ENCODE peak calls at places on chromosomes 12 and 14, in seven cellular contexts. U is BJ; Y is H7; K is lung; J is naive thymus-derived CD4-positive, alpha-beta T cell; O is MG63; B is fibroblast of mammary gland. Q is an unnamed sample.
A peak's percentile ranks its signal among the peaks of the same experiment; 100 is the strongest.

GRCh38 chr12:47360771-47361388 is 281.1 kb upstream of the AMIGO2 start:
- DNase-seq in U (no peak), Y (no peak), K (no peak), J (peak; percentile 78), O (no peak), B (no peak), Q (no peak)

GRCh38 chr14:49634547-49635334 is at the start of gene DNAAF2:
- DNase-seq in U (no peak), Y (peak; percentile 81), K (peak; percentile 55), J (peak; percentile 83), O (peak; percentile 50), B (peak; percentile 73), Q (no peak)

GRCh38 chr12:105343836-105344235 is 13.3 kb downstream of the C12orf75 start:
- DNase-seq in U (no peak), Y (no peak), K (no peak), J (no peak), O (no peak), B (no peak), Q (no peak)

GRCh38 chr12:67818379-67819001 is 169.9 kb downstream of the DYRK2 start:
- DNase-seq in U (no peak), Y (no peak), K (no peak), J (no peak), O (no peak), B (no peak), Q (no peak)

GRCh38 chr12:126338031-126338441 is 1272.8 kb downstream of the AACS start:
- DNase-seq in U (no peak), Y (no peak), K (no peak), J (no peak), O (no peak), B (no peak), Q (no peak)

GRCh38 chr12:84913151-84913550 is 552 bp upstream of the SLC6A15 start:
- DNase-seq in U (no peak), Y (peak; percentile 13), K (no peak), J (no peak), O (no peak), B (peak; percentile 43), Q (no peak)

GRCh38 chr12:111580737-111581136 is 18.4 kb downstream of the ATXN2 start:
- DNase-seq in U (no peak), Y (no peak), K (no peak), J (no peak), O (no peak), B (no peak), Q (no peak)

GRCh38 chr14:101151226-101151929 is 247.9 kb upstream of the RTL1 start:
- DNase-seq in U (no peak), Y (peak; percentile 60), K (no peak), J (no peak), O (peak; percentile 8), B (peak; percentile 14), Q (no peak)

GRCh38 chr12:97752129-97752528 is 289.5 kb downstream of the RMST start:
- DNase-seq in U (no peak), Y (no peak), K (no peak), J (no peak), O (no peak), B (peak; percentile 73), Q (no peak)

GRCh38 chr14:91337699-91338335 is 79.8 kb downstream of the CCDC88C start:
- DNase-seq in U (no peak), Y (no peak), K (no peak), J (no peak), O (no peak), B (no peak), Q (no peak)

GRCh38 chr12:2793561-2793960 is 1.2 kb upstream of the FKBP4 start:
- DNase-seq in U (no peak), Y (no peak), K (no peak), J (no peak), O (no peak), B (no peak), Q (no peak)

GRCh38 chr14:64952598-64953309 is 10.2 kb upstream of the GPX2 start:
- DNase-seq in U (no peak), Y (peak; percentile 69), K (no peak), J (no peak), O (no peak), B (no peak), Q (no peak)

GRCh38 chr12:104593482-104593881 is 136.7 kb downstream of the CHST11 start:
- DNase-seq in U (no peak), Y (no peak), K (no peak), J (no peak), O (no peak), B (no peak), Q (no peak)

GRCh38 chr14:73189651-73190050 is 47.7 kb upstream of the PAPLN start:
- DNase-seq in U (no peak), Y (no peak), K (no peak), J (no peak), O (no peak), B (no peak), Q (no peak)

GRCh38 chr14:28774764-28775738 is 8.5 kb downstream of the FOXG1 start:
- DNase-seq in U (no peak), Y (peak; percentile 47), K (no peak), J (no peak), O (no peak), B (no peak), Q (no peak)
- H3K4me3 ChIP-seq in U (no peak overlapping the region), Y (no peak overlapping the region), K (no peak overlapping the region), J (no peak overlapping the region), O (peak overlapping the region; percentile 15), B (no peak overlapping the region), Q (no peak overlapping the region)

DNA sequence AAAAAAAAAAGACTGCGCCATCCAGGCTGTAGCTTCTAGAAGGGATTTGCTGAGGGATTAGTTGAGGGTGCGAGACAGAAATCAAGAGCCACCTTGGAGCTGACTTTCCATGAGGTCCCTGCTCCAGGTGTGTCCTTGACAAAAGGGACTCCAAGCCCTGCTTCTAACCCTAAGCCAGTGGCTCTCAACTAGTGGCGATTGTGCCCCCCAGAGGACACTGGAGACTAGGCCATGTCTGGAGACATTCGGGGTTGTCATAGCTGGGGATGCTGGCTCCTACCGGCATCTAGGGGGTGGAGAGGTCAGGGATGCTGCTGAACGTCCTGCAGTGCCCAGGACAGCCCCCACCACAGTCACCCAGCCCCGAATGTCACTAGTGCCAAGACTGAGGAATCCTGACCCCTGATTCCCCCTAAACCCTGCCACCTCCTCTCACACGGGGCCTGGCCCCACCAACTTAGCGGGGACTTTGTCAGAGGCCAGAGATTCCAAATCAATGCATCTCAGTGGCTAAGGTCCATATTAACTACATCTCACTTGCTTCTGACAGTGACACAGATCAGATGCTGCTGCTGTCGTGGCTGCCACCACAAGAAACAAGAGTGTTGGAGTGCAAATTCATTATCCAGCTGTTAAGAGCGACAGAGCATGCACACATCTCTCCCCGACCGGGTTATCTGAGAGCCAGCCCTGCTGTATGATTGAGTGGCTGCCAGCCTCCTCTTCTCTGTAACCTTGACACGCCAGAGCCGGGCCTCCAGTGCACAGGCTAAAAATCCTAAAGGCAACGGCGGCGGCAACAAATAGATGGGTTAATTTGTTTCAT is 40.4 kb downstream of the SPRING1 start:
- DNase-seq in U (no peak), Y (peak; percentile 73), K (no peak), J (no peak), O (peak; percentile 14), B (peak; percentile 30), Q (no peak)
- H3K4me3 ChIP-seq in U (no peak overlapping the region), Y (no peak overlapping the region), K (no peak overlapping the region), J (no peak overlapping the region), O (no peak overlapping the region), B (no peak overlapping the region), Q (no peak overlapping the region)

GRCh38 chr12:9113987-9114309 is 1.8 kb downstream of the A2M start:
- DNase-seq in U (no peak), Y (no peak), K (no peak), J (no peak), O (no peak), B (no peak), Q (no peak)
- H3K4me3 ChIP-seq in U (no peak overlapping the region), Y (no peak overlapping the region), K (peak overlapping the region; percentile 24), J (no peak overlapping the region), O (no peak overlapping the region), B (no peak overlapping the region), Q (no peak overlapping the region)

DNA sequence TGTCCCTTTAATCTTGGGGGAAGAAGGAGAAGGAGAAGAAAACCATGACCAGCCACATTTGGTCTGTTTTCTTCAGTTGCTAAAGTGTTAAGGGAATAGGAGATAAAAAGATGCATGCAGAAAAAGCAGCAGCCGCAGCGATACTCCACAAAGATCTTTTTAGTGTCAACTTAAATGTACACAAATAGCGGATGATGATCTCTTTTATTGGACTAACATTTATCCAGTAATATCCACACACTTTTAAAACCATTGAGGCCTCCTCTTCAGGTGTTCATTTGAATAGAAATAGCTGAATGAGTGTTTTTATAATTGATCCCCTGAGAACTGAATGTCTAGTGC is 83.5 kb downstream of the PAPOLA start:
- DNase-seq in U (no peak), Y (no peak), K (no peak), J (no peak), O (no peak), B (no peak), Q (no peak)
- H3K4me3 ChIP-seq in U (no peak overlapping the region), Y (no peak overlapping the region), K (no peak overlapping the region), J (no peak overlapping the region), O (no peak overlapping the region), B (no peak overlapping the region), Q (no peak overlapping the region)

Q was measured in AG04450.